ENCODE peak calls at places on chromosomes 3 and 15, in ten cellular contexts. X, Z, P, A, K, C, U, Y, G and R are unnamed samples. For H3K36me3, the result is how much of the 10 kb centered on the place peaks cover.

GRCh38 chr3:61617041-61617440 is 55.7 kb downstream of the PTPRG start:
- DNase-seq in Y (no peak), A (no peak), P (no peak), K (no peak), G (no peak), C (peak), Z (no peak), U (no peak), X (peak), R (no peak)

GRCh38 chr15:37221671-37222207 is 121.4 kb upstream of the MEIS2 start:
- DNase-seq in Z (no peak), U (no peak), A (no peak), X (no peak), K (peak), C (no peak), Y (no peak), G (no peak), P (no peak), R (no peak)

GRCh38 chr15:52331490-52332240 is 36.1 kb upstream of the MYO5C start:
- DNase-seq in U (peak), X (peak), C (peak), Y (no peak), K (peak), P (no peak), Z (peak), G (no peak), A (no peak), R (peak)

GRCh38 chr15:40873625-40874561 is at the start of gene RHOV:
- DNase-seq in Z (peak), Y (peak), G (no peak), X (peak), P (peak), A (peak), C (peak), K (peak), U (peak), R (peak)

GRCh38 chr3:27507515-27508266 is 23.5 kb upstream of the SLC4A7 start:
- DNase-seq in Y (no peak), X (peak), A (no peak), P (no peak), K (no peak), C (no peak), G (no peak), U (peak), Z (no peak), R (no peak)

GRCh38 chr15:57611119-57611518 is 19.4 kb downstream of the MYZAP start:
- DNase-seq in K (no peak), X (no peak), A (no peak), U (peak), C (peak), Z (no peak), G (no peak), Y (no peak), P (no peak), R (no peak)

GRCh38 chr15:78070049-78070698 is 7.3 kb downstream of the TBC1D2B start:
- DNase-seq in G (no peak), Z (peak), K (no peak), Y (no peak), X (no peak), C (no peak), U (no peak), P (no peak), A (no peak), R (no peak)

GRCh38 chr3:188491276-188491687 is 337.3 kb downstream of the LPP start:
- DNase-seq in Z (no peak), Y (no peak), G (no peak), X (peak), U (no peak), A (no peak), C (no peak), K (no peak), P (no peak), R (no peak)

GRCh38 chr3:190016966-190017365 is 103.7 kb downstream of the P3H2 start:
- DNase-seq in Z (no peak), K (no peak), P (no peak), A (no peak), X (no peak), U (no peak), G (no peak), C (no peak), Y (no peak), R (no peak)

DNA sequence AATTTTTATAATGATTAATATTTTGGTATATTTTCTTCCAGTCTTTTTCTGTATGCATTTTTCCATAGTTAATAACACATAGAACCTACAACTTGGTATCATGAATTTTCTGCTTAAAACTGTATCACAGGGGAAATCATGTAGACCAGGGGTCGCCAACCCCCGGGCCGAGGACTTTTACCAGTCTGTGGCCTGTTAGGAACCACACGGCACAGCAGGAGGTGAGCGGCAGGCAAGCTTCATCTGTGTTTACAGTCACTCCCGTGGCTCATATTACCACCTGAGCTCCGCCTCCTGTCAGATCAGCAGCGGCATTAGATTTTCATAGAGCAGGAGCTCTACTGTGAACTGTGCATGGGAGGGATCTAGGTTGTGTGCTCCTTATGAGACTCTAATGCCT is 54.7 kb downstream of the RPL22L1 start:
- DNase-seq in K (peak), P (no peak), G (no peak), U (peak), X (no peak), C (peak), Y (peak), A (no peak), Z (peak), R (no peak)
- H3K4me3 ChIP-seq in K (no peak), P (no peak), G (no peak), U (no peak), X (no peak), C (no peak), Y (no peak), A (no peak), Z (no peak), R (no peak)

GRCh38 chr15:80568298-80568697 is 126.8 kb upstream of the ABHD17C start:
- DNase-seq in P (no peak), Z (no peak), K (no peak), C (no peak), U (no peak), G (no peak), A (no peak), Y (no peak), X (peak), R (no peak)

GRCh38 chr15:80567721-80568157 is 127.4 kb upstream of the ABHD17C start:
- DNase-seq in C (peak), K (peak), U (peak), G (peak), X (peak), P (peak), Y (no peak), A (no peak), Z (peak), R (peak)

GRCh38 chr15:80570553-80570952 is 124.6 kb upstream of the ABHD17C start:
- DNase-seq in A (no peak), Y (no peak), X (no peak), Z (no peak), G (no peak), P (no peak), U (peak), C (no peak), K (no peak), R (no peak)

GRCh38 chr15:80569656-80570055 is 125.5 kb upstream of the ABHD17C start:
- DNase-seq in P (no peak), X (no peak), K (no peak), A (no peak), G (no peak), U (no peak), Y (no peak), Z (no peak), C (no peak), R (no peak)

GRCh38 chr15:80568876-80569605 is 126.1 kb upstream of the ABHD17C start:
- DNase-seq in Z (no peak), Y (no peak), X (peak), U (no peak), C (no peak), G (no peak), K (no peak), A (no peak), P (no peak), R (peak)
- H3K36me3 ChIP-seq in Z (under half), Y (under half), X (under half), U (under half), C (under half), G (under half), K (under half), A (under half), P (half or more), R (under half)

DNA sequence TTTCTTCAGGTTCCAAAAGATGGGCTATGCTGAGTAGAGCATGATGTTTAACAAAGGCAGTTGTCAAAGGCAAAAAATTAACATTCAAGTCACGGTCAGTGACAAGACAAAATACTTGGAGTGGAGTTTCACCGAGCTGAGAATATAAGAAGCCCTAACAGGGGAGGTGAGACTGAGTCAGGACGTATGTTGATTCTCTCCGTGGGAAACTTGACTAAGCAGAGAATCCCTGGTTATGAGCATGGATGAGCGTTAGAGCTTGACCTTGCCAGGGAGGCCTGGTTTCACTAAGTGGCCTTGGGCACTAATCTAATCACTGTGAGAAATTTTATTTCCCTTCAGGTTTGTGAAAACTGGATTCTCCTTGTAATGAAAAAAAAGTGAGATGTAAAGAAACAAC is 218.2 kb upstream of the ADAMTS9 start:
- DNase-seq in G (no peak), A (no peak), Z (no peak), K (no peak), U (no peak), P (no peak), C (no peak), Y (no peak), X (no peak), R (no peak)
- H3K4me3 ChIP-seq in G (no peak), A (no peak), Z (no peak), K (no peak), U (no peak), P (no peak), C (no peak), Y (no peak), X (no peak), R (no peak)

DNA sequence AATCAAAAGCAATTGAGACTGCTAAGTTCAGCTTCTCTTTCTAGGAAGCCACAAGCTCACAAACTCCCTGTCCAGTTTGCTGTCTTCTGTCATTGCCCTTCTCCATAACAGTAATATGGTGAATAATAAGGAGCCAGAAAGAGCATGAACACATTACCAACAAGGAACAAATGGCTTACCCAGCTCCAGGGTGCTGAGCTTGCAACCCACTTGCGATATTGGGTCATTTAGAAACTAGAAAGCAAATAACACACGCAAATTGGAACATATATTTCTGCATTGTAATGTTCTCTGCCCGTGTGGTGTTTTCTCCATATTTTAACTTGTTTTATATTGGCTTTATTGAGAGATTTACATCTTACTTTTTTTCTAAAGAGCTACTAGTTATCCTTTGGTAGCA is 325.3 kb downstream of the GBE1 start:
- DNase-seq in U (no peak), X (no peak), K (no peak), A (no peak), P (no peak), Y (no peak), C (no peak), Z (no peak), G (no peak), R (no peak)
- H3K36me3 ChIP-seq in U (under half), X (under half), K (under half), A (under half), P (under half), Y (under half), C (under half), Z (under half), G (under half), R (under half)

GRCh38 chr3:71581451-71581980 is 2.0 kb downstream of the FOXP1 start:
- DNase-seq in G (no peak), X (no peak), A (peak), U (peak), Z (peak), C (peak), P (no peak), Y (peak), K (peak), R (peak)

GRCh38 chr3:71578045-71578730 is 5.3 kb downstream of the FOXP1 start:
- DNase-seq in X (peak), P (no peak), A (no peak), Z (no peak), G (no peak), K (no peak), Y (no peak), U (no peak), C (no peak), R (no peak)

GRCh38 chr3:71580636-71581215 is 2.8 kb downstream of the FOXP1 start:
- DNase-seq in C (no peak), P (no peak), A (no peak), Y (no peak), Z (no peak), G (no peak), U (no peak), X (no peak), K (no peak), R (no peak)

GRCh38 chr3:71579934-71580318 is 3.6 kb downstream of the FOXP1 start:
- DNase-seq in K (no peak), Y (peak), G (no peak), A (no peak), C (peak), Z (peak), X (peak), P (no peak), U (no peak), R (no peak)

GRCh38 chr3:71579301-71579933 is 4.1 kb downstream of the FOXP1 start:
- DNase-seq in P (no peak), C (no peak), Z (no peak), Y (no peak), G (no peak), X (no peak), K (no peak), A (no peak), U (no peak), R (no peak)
- H3K4me3 ChIP-seq in P (no peak), C (peak), Z (peak), Y (no peak), G (no peak), X (peak), K (no peak), A (peak), U (peak), R (no peak)